ENCODE peak calls at places on chromosome 4, in nine cellular contexts. One of them, this sample, is unnamed.

GRCh38 chr4:6501171-6501570 is 28.8 kb upstream of the PPP2R2C start:
- DNase-seq in neuronal stem cell: no peak
- DNase-seq in heart left ventricle: no peak
- DNase-seq in heart right ventricle: no peak
- DNase-seq in K562: no peak
- DNase-seq in astrocyte: no peak
- DNase-seq in MM.1S: no peak
- DNase-seq in lower lobe of right lung: no peak
- DNase-seq in ovary: no peak
- DNase-seq in this sample: no peak

GRCh38 chr4:153785830-153786721 is 2.8 kb downstream of the SFRP2 start:
- DNase-seq in astrocyte: peak; percentile 30
- DNase-seq in MM.1S: peak; percentile 39
- DNase-seq in K562: no peak
- DNase-seq in heart right ventricle: no peak
- DNase-seq in ovary: no peak
- DNase-seq in neuronal stem cell: no peak
- DNase-seq in heart left ventricle: no peak
- DNase-seq in lower lobe of right lung: no peak
- DNase-seq in this sample: no peak

GRCh38 chr4:22369901-22370562 is 145.8 kb downstream of the ADGRA3 start:
- DNase-seq in heart left ventricle: no peak
- DNase-seq in MM.1S: no peak
- DNase-seq in heart right ventricle: no peak
- DNase-seq in neuronal stem cell: no peak
- DNase-seq in astrocyte: no peak
- DNase-seq in lower lobe of right lung: no peak
- DNase-seq in K562: no peak
- DNase-seq in ovary: no peak
- DNase-seq in this sample: no peak

GRCh38 chr4:146059153-146059552 is 116.4 kb upstream of the LSM6 start:
- DNase-seq in neuronal stem cell: no peak
- DNase-seq in K562: no peak
- DNase-seq in heart left ventricle: no peak
- DNase-seq in ovary: no peak
- DNase-seq in lower lobe of right lung: no peak
- DNase-seq in heart right ventricle: no peak
- DNase-seq in astrocyte: no peak
- DNase-seq in MM.1S: no peak
- DNase-seq in this sample: no peak

GRCh38 chr4:184596617-184597185 is 52.5 kb downstream of the CASP3 start:
- DNase-seq in K562: no peak
- DNase-seq in ovary: no peak
- DNase-seq in heart right ventricle: no peak
- DNase-seq in lower lobe of right lung: no peak
- DNase-seq in MM.1S: no peak
- DNase-seq in heart left ventricle: no peak
- DNase-seq in neuronal stem cell: no peak
- DNase-seq in astrocyte: no peak
- DNase-seq in this sample: no peak

GRCh38 chr4:165199286-165199685 is 8.1 kb upstream of the KLHL2 start:
- DNase-seq in ovary: no peak
- DNase-seq in astrocyte: peak; percentile 45
- DNase-seq in neuronal stem cell: no peak
- DNase-seq in MM.1S: no peak
- DNase-seq in lower lobe of right lung: no peak
- DNase-seq in heart left ventricle: no peak
- DNase-seq in K562: no peak
- DNase-seq in heart right ventricle: no peak
- DNase-seq in this sample: no peak

GRCh38 chr4:94995684-94996394 is 238.1 kb downstream of the BMPR1B start:
- DNase-seq in ovary: peak; percentile 27
- DNase-seq in astrocyte: peak; percentile 61
- DNase-seq in heart left ventricle: peak; percentile 54
- DNase-seq in heart right ventricle: peak; percentile 29
- DNase-seq in MM.1S: no peak
- DNase-seq in K562: no peak
- DNase-seq in lower lobe of right lung: no peak
- DNase-seq in neuronal stem cell: peak; percentile 74
- DNase-seq in this sample: no peak

GRCh38 chr4:147453561-147454141 is 27.2 kb upstream of the EDNRA start:
- DNase-seq in astrocyte: peak; percentile 25
- DNase-seq in ovary: no peak
- DNase-seq in heart right ventricle: no peak
- DNase-seq in K562: no peak
- DNase-seq in MM.1S: no peak
- DNase-seq in lower lobe of right lung: no peak
- DNase-seq in heart left ventricle: no peak
- DNase-seq in neuronal stem cell: no peak
- DNase-seq in this sample: no peak

GRCh38 chr4:184099541-184099966 is 118.1 kb downstream of the ENPP6 start:
- DNase-seq in heart right ventricle: no peak
- DNase-seq in heart left ventricle: no peak
- DNase-seq in ovary: no peak
- DNase-seq in MM.1S: no peak
- DNase-seq in K562: no peak
- DNase-seq in lower lobe of right lung: no peak
- DNase-seq in astrocyte: no peak
- DNase-seq in neuronal stem cell: no peak
- DNase-seq in this sample: no peak

GRCh38 chr4:6205973-6206372 is 5.6 kb upstream of the JAKMIP1 start:
- DNase-seq in ovary: no peak
- DNase-seq in K562: no peak
- DNase-seq in heart right ventricle: no peak
- DNase-seq in MM.1S: no peak
- DNase-seq in astrocyte: no peak
- DNase-seq in neuronal stem cell: no peak
- DNase-seq in lower lobe of right lung: no peak
- DNase-seq in heart left ventricle: no peak
- DNase-seq in this sample: no peak

GRCh38 chr4:125789018-125789417 is 474.3 kb downstream of the FAT4 start:
- DNase-seq in astrocyte: peak; percentile 2
- DNase-seq in lower lobe of right lung: no peak
- DNase-seq in heart left ventricle: no peak
- DNase-seq in heart right ventricle: no peak
- DNase-seq in neuronal stem cell: no peak
- DNase-seq in ovary: no peak
- DNase-seq in MM.1S: no peak
- DNase-seq in K562: no peak
- DNase-seq in this sample: no peak

GRCh38 chr4:22372958-22373357 is 142.9 kb downstream of the ADGRA3 start:
- DNase-seq in ovary: no peak
- DNase-seq in MM.1S: no peak
- DNase-seq in K562: no peak
- DNase-seq in astrocyte: no peak
- DNase-seq in neuronal stem cell: no peak
- DNase-seq in lower lobe of right lung: no peak
- DNase-seq in heart left ventricle: no peak
- DNase-seq in heart right ventricle: no peak
- DNase-seq in this sample: no peak

GRCh38 chr4:6278801-6279197 is 9.1 kb downstream of the WFS1 start:
- DNase-seq in astrocyte: peak; percentile 68
- DNase-seq in ovary: peak; percentile 82
- DNase-seq in K562: peak; percentile 43
- DNase-seq in heart left ventricle: peak; percentile 77
- DNase-seq in heart right ventricle: peak; percentile 80
- DNase-seq in MM.1S: peak; percentile 93
- DNase-seq in lower lobe of right lung: no peak
- DNase-seq in neuronal stem cell: no peak
- DNase-seq in this sample: no peak

GRCh38 chr4:54256491-54257167 is 27.5 kb downstream of the PDGFRA start:
- DNase-seq in MM.1S: no peak
- DNase-seq in heart left ventricle: no peak
- DNase-seq in lower lobe of right lung: no peak
- DNase-seq in K562: no peak
- DNase-seq in astrocyte: no peak
- DNase-seq in neuronal stem cell: no peak
- DNase-seq in heart right ventricle: no peak
- DNase-seq in ovary: no peak
- DNase-seq in this sample: no peak

GRCh38 chr4:111776546-111776945 is 368.7 kb upstream of the FAM241A start:
- DNase-seq in ovary: no peak
- DNase-seq in MM.1S: no peak
- DNase-seq in neuronal stem cell: no peak
- DNase-seq in K562: no peak
- DNase-seq in lower lobe of right lung: no peak
- DNase-seq in heart left ventricle: no peak
- DNase-seq in heart right ventricle: no peak
- DNase-seq in astrocyte: peak; percentile 22
- DNase-seq in this sample: no peak

GRCh38 chr4:114997596-114997995 is 115.8 kb downstream of the NDST4 start:
- DNase-seq in neuronal stem cell: no peak
- DNase-seq in heart right ventricle: no peak
- DNase-seq in lower lobe of right lung: no peak
- DNase-seq in ovary: no peak
- DNase-seq in astrocyte: peak; percentile 4
- DNase-seq in K562: no peak
- DNase-seq in heart left ventricle: no peak
- DNase-seq in MM.1S: no peak
- DNase-seq in this sample: no peak

GRCh38 chr4:8221476-8221875 is 22.4 kb downstream of the SH3TC1 start:
- DNase-seq in MM.1S: no peak
- DNase-seq in K562: no peak
- DNase-seq in heart left ventricle: no peak
- DNase-seq in neuronal stem cell: no peak
- DNase-seq in ovary: no peak
- DNase-seq in lower lobe of right lung: no peak
- DNase-seq in astrocyte: peak; percentile 21
- DNase-seq in heart right ventricle: no peak
- DNase-seq in this sample: no peak
- H3K27ac ChIP-seq in MM.1S: no peak overlapping the region
- H3K27ac ChIP-seq in K562: no peak overlapping the region
- H3K27ac ChIP-seq in heart left ventricle: no peak overlapping the region
- H3K27ac ChIP-seq in neuronal stem cell: no peak overlapping the region
- H3K27ac ChIP-seq in ovary: no peak overlapping the region
- H3K27ac ChIP-seq in lower lobe of right lung: no peak overlapping the region
- H3K27ac ChIP-seq in astrocyte: no peak overlapping the region
- H3K27ac ChIP-seq in heart right ventricle: peak overlapping the region; percentile 82
- H3K27ac ChIP-seq in this sample: peak overlapping the region; percentile 1

DNA sequence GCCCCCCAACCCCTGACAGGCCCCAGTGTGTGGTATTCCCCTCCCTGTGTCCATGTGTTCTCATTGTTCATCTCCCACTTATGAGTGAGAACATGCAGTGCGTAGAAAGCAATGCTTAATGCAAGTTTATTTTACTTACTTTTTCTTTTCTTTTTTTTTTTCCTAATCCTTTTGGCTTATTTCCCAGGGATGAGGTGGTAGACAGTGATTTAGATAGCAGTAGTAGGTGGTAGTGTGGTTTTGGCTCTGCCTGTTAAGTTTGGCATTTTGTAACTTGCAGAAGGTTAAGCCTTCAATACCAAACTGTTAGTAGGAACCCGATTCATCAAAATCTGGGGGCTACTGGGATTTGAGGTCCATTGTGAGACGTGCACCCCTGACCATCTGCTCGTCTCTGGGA is 70.4 kb downstream of the PHOX2B start:
- DNase-seq in lower lobe of right lung: no peak
- DNase-seq in MM.1S: no peak
- DNase-seq in ovary: no peak
- DNase-seq in astrocyte: peak; percentile 62
- DNase-seq in heart right ventricle: no peak
- DNase-seq in neuronal stem cell: no peak
- DNase-seq in heart left ventricle: no peak
- DNase-seq in K562: no peak
- DNase-seq in this sample: no peak
- H3K36me3 ChIP-seq in lower lobe of right lung: peaks cover 85% of the 10 kb centered on the region
- H3K36me3 ChIP-seq in MM.1S: no peaks in the 10 kb centered on the region
- H3K36me3 ChIP-seq in ovary: no peaks in the 10 kb centered on the region
- H3K36me3 ChIP-seq in astrocyte: no peaks in the 10 kb centered on the region
- H3K36me3 ChIP-seq in heart right ventricle: peaks cover 100% of the 10 kb centered on the region
- H3K36me3 ChIP-seq in neuronal stem cell: peaks cover 3% of the 10 kb centered on the region
- H3K36me3 ChIP-seq in heart left ventricle: peaks cover 92% of the 10 kb centered on the region
- H3K36me3 ChIP-seq in K562: no peaks in the 10 kb centered on the region
- H3K36me3 ChIP-seq in this sample: peaks cover 89% of the 10 kb centered on the region

GRCh38 chr4:110361921-110362320 is 114.0 kb upstream of the ENPEP start:
- DNase-seq in heart left ventricle: no peak
- DNase-seq in heart right ventricle: no peak
- DNase-seq in astrocyte: peak; percentile 90
- DNase-seq in MM.1S: no peak
- DNase-seq in lower lobe of right lung: no peak
- DNase-seq in K562: no peak
- DNase-seq in neuronal stem cell: no peak
- DNase-seq in ovary: no peak
- DNase-seq in this sample: no peak
- H3K27ac ChIP-seq in heart left ventricle: no peak overlapping the region
- H3K27ac ChIP-seq in heart right ventricle: no peak overlapping the region
- H3K27ac ChIP-seq in astrocyte: no peak overlapping the region
- H3K27ac ChIP-seq in MM.1S: no peak overlapping the region
- H3K27ac ChIP-seq in lower lobe of right lung: no peak overlapping the region
- H3K27ac ChIP-seq in K562: no peak overlapping the region
- H3K27ac ChIP-seq in neuronal stem cell: no peak overlapping the region
- H3K27ac ChIP-seq in ovary: no peak overlapping the region
- H3K27ac ChIP-seq in this sample: no peak overlapping the region

GRCh38 chr4:108119199-108119800 is 49.4 kb downstream of the LEF1 start:
- DNase-seq in astrocyte: no peak
- DNase-seq in neuronal stem cell: no peak
- DNase-seq in lower lobe of right lung: no peak
- DNase-seq in ovary: no peak
- DNase-seq in K562: no peak
- DNase-seq in heart right ventricle: no peak
- DNase-seq in MM.1S: no peak
- DNase-seq in heart left ventricle: no peak
- DNase-seq in this sample: no peak

GRCh38 chr4:108116423-108117168 is 52.1 kb downstream of the LEF1 start:
- DNase-seq in heart left ventricle: no peak
- DNase-seq in lower lobe of right lung: no peak
- DNase-seq in ovary: no peak
- DNase-seq in MM.1S: no peak
- DNase-seq in neuronal stem cell: no peak
- DNase-seq in heart right ventricle: no peak
- DNase-seq in astrocyte: no peak
- DNase-seq in K562: no peak
- DNase-seq in this sample: no peak

GRCh38 chr4:108117473-108118182 is 51.1 kb downstream of the LEF1 start:
- DNase-seq in ovary: no peak
- DNase-seq in K562: peak; percentile 40
- DNase-seq in heart left ventricle: no peak
- DNase-seq in astrocyte: no peak
- DNase-seq in lower lobe of right lung: no peak
- DNase-seq in neuronal stem cell: peak; percentile 74
- DNase-seq in MM.1S: no peak
- DNase-seq in heart right ventricle: no peak
- DNase-seq in this sample: no peak

GRCh38 chr4:108120789-108121188 is 47.9 kb downstream of the LEF1 start:
- DNase-seq in heart left ventricle: no peak
- DNase-seq in astrocyte: no peak
- DNase-seq in K562: no peak
- DNase-seq in heart right ventricle: no peak
- DNase-seq in neuronal stem cell: no peak
- DNase-seq in ovary: no peak
- DNase-seq in MM.1S: no peak
- DNase-seq in lower lobe of right lung: no peak
- DNase-seq in this sample: no peak

GRCh38 chr4:108118505-108118904 is 50.2 kb downstream of the LEF1 start:
- DNase-seq in heart right ventricle: no peak
- DNase-seq in astrocyte: no peak
- DNase-seq in MM.1S: peak; percentile 68
- DNase-seq in K562: peak; percentile 26
- DNase-seq in lower lobe of right lung: no peak
- DNase-seq in heart left ventricle: no peak
- DNase-seq in neuronal stem cell: no peak
- DNase-seq in ovary: no peak
- DNase-seq in this sample: no peak
- H3K36me3 ChIP-seq in heart right ventricle: no peaks in the 10 kb centered on the region
- H3K36me3 ChIP-seq in astrocyte: no peaks in the 10 kb centered on the region
- H3K36me3 ChIP-seq in MM.1S: no peaks in the 10 kb centered on the region
- H3K36me3 ChIP-seq in K562: no peaks in the 10 kb centered on the region
- H3K36me3 ChIP-seq in lower lobe of right lung: no peaks in the 10 kb centered on the region
- H3K36me3 ChIP-seq in heart left ventricle: no peaks in the 10 kb centered on the region
- H3K36me3 ChIP-seq in neuronal stem cell: no peaks in the 10 kb centered on the region
- H3K36me3 ChIP-seq in ovary: no peaks in the 10 kb centered on the region
- H3K36me3 ChIP-seq in this sample: no peaks in the 10 kb centered on the region